ENCODE peak calls at places on chromosomes 1 and 21, in four cellular contexts. M is GM23248, X is neural progenitor cell, R is PC-9. Q is an unnamed sample.

GRCh38 chr1:199322278-199322677 is 683.4 kb downstream of the PTPRC start:
- DNase-seq in X (no peak), M (no peak), R (no peak), Q (peak; percentile 11)

GRCh38 chr1:230057681-230058565 is 9.1 kb upstream of the GALNT2 start:
- DNase-seq in X (no peak), M (no peak), R (no peak), Q (no peak)

GRCh38 chr1:205319081-205320018 is 2.2 kb downstream of the NUAK2 start:
- DNase-seq in R (peak; percentile 68), M (peak; percentile 71), X (no peak), Q (no peak)

GRCh38 chr1:18829671-18830070 is 29.8 kb downstream of the TAS1R2 start:
- DNase-seq in R (no peak), M (no peak), X (no peak), Q (no peak)

GRCh38 chr21:42307106-42307505 is 8.1 kb downstream of the TFF3 start:
- DNase-seq in R (no peak), X (no peak), M (no peak), Q (no peak)

GRCh38 chr1:189269011-189269410 is 1208.7 kb downstream of the BRINP3 start:
- DNase-seq in M (no peak), R (no peak), X (peak; percentile 60), Q (peak; percentile 68)

GRCh38 chr1:182091083-182091482 is 29.6 kb upstream of the ZNF648 start:
- DNase-seq in X (no peak), R (no peak), M (no peak), Q (no peak)

GRCh38 chr1:119873166-119874025 is 22.9 kb downstream of the ADAM30 start:
- DNase-seq in M (peak; percentile 86), X (no peak), R (no peak), Q (no peak)

GRCh38 chr1:112605633-112606327 is 13.2 kb downstream of the ST7L start:
- DNase-seq in R (peak; percentile 29), X (no peak), M (no peak), Q (no peak)

GRCh38 chr21:42565206-42565810 is 51.7 kb downstream of the SLC37A1 start:
- DNase-seq in M (no peak), R (no peak), X (no peak), Q (no peak)

GRCh38 chr1:225572422-225572821 is 80.5 kb downstream of the ENAH start:
- DNase-seq in M (peak; percentile 87), X (no peak), R (no peak), Q (no peak)

GRCh38 chr1:6612641-6613360 is 730 bp upstream of the PHF13 start:
- DNase-seq in R (peak; percentile 60), X (peak; percentile 65), M (peak; percentile 83), Q (peak; percentile 71)

GRCh38 chr1:6614953-6615785 is 1.6 kb downstream of the PHF13 start:
- DNase-seq in R (no peak), M (peak; percentile 49), X (peak; percentile 41), Q (peak; percentile 55)

GRCh38 chr1:186094170-186094569 is 280.9 kb downstream of the TPR start:
- DNase-seq in X (no peak), M (peak; percentile 65), R (no peak), Q (no peak)

GRCh38 chr1:200737647-200738296 is 921 bp upstream of the CAMSAP2 start:
- DNase-seq in R (no peak), M (no peak), X (no peak), Q (peak; percentile 8)

GRCh38 chr1:57270926-57271698 is 152.7 kb downstream of the DAB1 start:
- DNase-seq in X (peak; percentile 12), M (no peak), R (no peak), Q (no peak)

GRCh38 chr1:94677714-94678113 is 136.2 kb upstream of the F3 start:
- DNase-seq in X (no peak), M (no peak), R (no peak), Q (no peak)

GRCh38 chr1:198970919-198971318 is 332.1 kb downstream of the PTPRC start:
- DNase-seq in M (peak; percentile 51), X (no peak), R (no peak), Q (no peak)

GRCh38 chr1:205041998-205042910 is 758 bp upstream of the CNTN2 start:
- DNase-seq in X (no peak), R (no peak), M (no peak), Q (no peak)

GRCh38 chr1:168991667-168992475 is 114.6 kb upstream of the ATP1B1 start:
- DNase-seq in X (no peak), M (peak; percentile 15), R (no peak), Q (no peak)

GRCh38 chr1:3034728-3035610 is 13.7 kb downstream of the ACTRT2 start:
- DNase-seq in M (no peak), X (no peak), R (no peak), Q (no peak)

GRCh38 chr1:91650764-91651163 is 150.1 kb downstream of the CDC7 start:
- DNase-seq in M (peak; percentile 99), X (no peak), R (no peak), Q (no peak)

GRCh38 chr1:192905049-192905448 is 96.2 kb downstream of the RGS2 start:
- DNase-seq in X (no peak), R (no peak), M (no peak), Q (no peak)

GRCh38 chr1:1032428-1032827 is 12.5 kb downstream of the AGRN start:
- DNase-seq in R (no peak), M (no peak), X (peak; percentile 68), Q (peak; percentile 53)

GRCh38 chr1:5562769-5563168 is 429.5 kb downstream of the NPHP4 start:
- DNase-seq in X (no peak), R (no peak), M (no peak), Q (no peak)

GRCh38 chr1:209398330-209398991 is 185.1 kb upstream of the CAMK1G start:
- DNase-seq in M (peak; percentile 97), R (peak; percentile 88), X (no peak), Q (peak; percentile 43)

GRCh38 chr1:39900662-39901485 is 843 bp downstream of the MYCL start:
- DNase-seq in R (peak; percentile 43), X (peak; percentile 60), M (peak; percentile 65), Q (no peak)

GRCh38 chr1:200857804-200858203 is 15.0 kb upstream of the GPR25 start:
- DNase-seq in R (no peak), M (no peak), X (no peak), Q (no peak)

GRCh38 chr1:155117610-155118009 is 10.1 kb upstream of the EFNA1 start:
- DNase-seq in R (no peak), X (no peak), M (no peak), Q (no peak)

DNA sequence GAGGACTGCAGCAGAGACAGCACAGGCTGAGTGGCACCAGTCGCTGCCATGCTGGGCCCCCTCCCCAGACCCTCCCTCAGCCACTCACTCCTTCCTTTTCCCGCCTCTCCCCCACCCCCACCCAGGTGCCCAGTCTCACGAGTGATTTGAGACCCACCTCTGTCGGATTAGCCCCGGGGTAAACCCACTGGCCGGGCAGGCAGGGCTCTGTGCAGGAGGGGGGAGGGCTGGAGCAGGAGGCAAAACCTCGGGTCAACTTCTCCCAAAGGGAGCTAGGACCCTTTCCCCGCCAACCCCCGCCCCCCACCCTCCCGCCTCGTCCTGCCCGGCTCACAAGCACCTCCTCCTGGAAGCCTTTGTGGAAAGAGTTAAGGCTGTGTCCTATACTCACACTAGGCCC is 3.5 kb upstream of the MRPL24 start:
- DNase-seq in X (no peak), M (no peak), R (no peak), Q (no peak)
- H3F3A ChIP-seq in X (peaks cover 83% of the 10 kb centered on the region), M (peaks cover 42% of the 10 kb centered on the region), R (peaks cover 74% of the 10 kb centered on the region), Q (peaks cover 44% of the 10 kb centered on the region)

DNA sequence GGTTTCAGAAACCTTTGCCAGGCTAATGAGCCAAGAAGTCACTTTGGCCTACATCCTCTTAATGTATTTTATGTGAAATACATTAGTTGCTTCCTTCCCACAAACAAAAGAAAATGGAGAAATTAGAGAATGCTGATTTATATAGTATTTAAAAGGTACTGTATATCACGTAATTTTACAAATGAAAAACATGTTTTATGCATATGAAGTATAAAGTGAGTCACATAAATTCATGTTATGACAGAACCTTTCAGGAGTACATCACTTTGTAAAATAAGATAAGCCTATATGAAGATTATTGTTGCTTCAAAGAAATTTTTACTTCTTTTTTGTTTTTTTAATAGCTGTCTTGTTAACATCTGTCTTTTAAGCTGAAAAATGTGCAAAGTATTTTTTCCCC is 4.6 kb downstream of the DR1 start:
- DNase-seq in R (no peak), M (no peak), X (no peak), Q (no peak)
- H3K4me3 ChIP-seq in R (no peak overlapping the region), M (peak overlapping the region; percentile 99), X (no peak overlapping the region), Q (no peak overlapping the region)

GRCh38 chr1:47727051-47727708 is 270.0 kb downstream of the TRABD2B start:
- DNase-seq in M (no peak), X (no peak), R (no peak), Q (no peak)
- H3F3A ChIP-seq in M (no peaks in the 10 kb centered on the region), X (peaks cover 9% of the 10 kb centered on the region), R (no peaks in the 10 kb centered on the region), Q (no peaks in the 10 kb centered on the region)

DNA sequence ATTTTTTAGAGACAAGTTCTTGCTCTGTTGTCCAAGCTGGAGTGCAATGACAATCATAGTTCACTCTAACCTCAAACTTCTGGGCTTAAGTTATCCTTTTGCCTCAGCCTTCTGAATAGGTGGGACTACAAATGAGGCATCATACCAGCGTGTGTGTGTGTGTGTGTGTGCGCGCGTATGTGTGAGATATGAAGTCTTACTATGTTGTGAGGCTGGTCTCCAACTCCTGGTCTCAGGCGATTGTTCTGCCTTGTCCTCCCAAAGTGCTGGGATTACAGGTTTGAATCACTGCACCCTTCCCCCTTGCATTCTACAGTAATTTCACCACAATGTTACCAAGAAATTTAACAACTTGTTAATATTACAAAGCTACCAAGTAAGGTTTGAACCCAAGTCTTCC is 688 bp upstream of the GBP2 start:
- DNase-seq in R (no peak), M (no peak), X (no peak), Q (no peak)
- H3K4me3 ChIP-seq in R (no peak overlapping the region), M (no peak overlapping the region), X (no peak overlapping the region), Q (no peak overlapping the region)

Q was measured in GM23338.